ENCODE peak calls at places on chromosomes 2 and 18, in eight cellular contexts. One of them, this sample, is unnamed.

GRCh38 chr2:196274387-196274809 is 103.0 kb upstream of the STK17B start:
- DNase-seq in NB4: peak; percentile 42
- DNase-seq in cerebellar cortex: peak; percentile 50
- DNase-seq in AG10803: peak; percentile 55
- DNase-seq in HS-5: no peak
- DNase-seq in LoVo: peak; percentile 42
- DNase-seq in ovary: no peak
- DNase-seq in T-helper 2 cell: no peak
- DNase-seq in this sample: no peak

GRCh38 chr2:53516650-53517049 is 251.0 kb upstream of the CHAC2 start:
- DNase-seq in NB4: no peak
- DNase-seq in cerebellar cortex: no peak
- DNase-seq in AG10803: no peak
- DNase-seq in HS-5: no peak
- DNase-seq in LoVo: no peak
- DNase-seq in ovary: no peak
- DNase-seq in T-helper 2 cell: no peak
- DNase-seq in this sample: no peak

GRCh38 chr2:36287363-36288275 is 68.0 kb upstream of the CRIM1 start:
- DNase-seq in NB4: no peak
- DNase-seq in cerebellar cortex: no peak
- DNase-seq in AG10803: no peak
- DNase-seq in HS-5: peak; percentile 10
- DNase-seq in LoVo: no peak
- DNase-seq in ovary: no peak
- DNase-seq in T-helper 2 cell: no peak
- DNase-seq in this sample: no peak

GRCh38 chr18:36419913-36420531 is 122.5 kb downstream of the FHOD3 start:
- DNase-seq in NB4: peak; percentile 27
- DNase-seq in cerebellar cortex: no peak
- DNase-seq in AG10803: peak; percentile 59
- DNase-seq in HS-5: no peak
- DNase-seq in LoVo: peak; percentile 18
- DNase-seq in ovary: no peak
- DNase-seq in T-helper 2 cell: no peak
- DNase-seq in this sample: no peak

GRCh38 chr2:74267068-74267467 is 68.7 kb downstream of the MTHFD2 start:
- DNase-seq in NB4: peak; percentile 37
- DNase-seq in cerebellar cortex: peak; percentile 19
- DNase-seq in AG10803: no peak
- DNase-seq in HS-5: no peak
- DNase-seq in LoVo: peak; percentile 58
- DNase-seq in ovary: no peak
- DNase-seq in T-helper 2 cell: peak; percentile 12
- DNase-seq in this sample: no peak

GRCh38 chr2:116754371-116755101 is 1060.0 kb upstream of the DDX18 start:
- DNase-seq in NB4: no peak
- DNase-seq in cerebellar cortex: no peak
- DNase-seq in AG10803: no peak
- DNase-seq in HS-5: no peak
- DNase-seq in LoVo: no peak
- DNase-seq in ovary: no peak
- DNase-seq in T-helper 2 cell: no peak
- DNase-seq in this sample: peak; percentile 18

GRCh38 chr2:144519934-144520717 is at the start of gene ZEB2:
- DNase-seq in NB4: peak; percentile 93
- DNase-seq in cerebellar cortex: no peak
- DNase-seq in AG10803: peak; percentile 90
- DNase-seq in HS-5: peak; percentile 78
- DNase-seq in LoVo: no peak
- DNase-seq in ovary: peak; percentile 75
- DNase-seq in T-helper 2 cell: no peak
- DNase-seq in this sample: peak; percentile 55

GRCh38 chr2:138373993-138374408 is 127.6 kb upstream of the SPOPL start:
- DNase-seq in NB4: peak; percentile 36
- DNase-seq in cerebellar cortex: peak; percentile 37
- DNase-seq in AG10803: peak; percentile 60
- DNase-seq in HS-5: peak; percentile 18
- DNase-seq in LoVo: peak; percentile 43
- DNase-seq in ovary: no peak
- DNase-seq in T-helper 2 cell: no peak
- DNase-seq in this sample: peak; percentile 13

GRCh38 chr2:118013221-118013723 is 598 bp downstream of the CCDC93 start:
- DNase-seq in NB4: peak; percentile 64
- DNase-seq in cerebellar cortex: peak; percentile 4
- DNase-seq in AG10803: peak; percentile 25
- DNase-seq in HS-5: no peak
- DNase-seq in LoVo: peak; percentile 35
- DNase-seq in ovary: peak; percentile 66
- DNase-seq in T-helper 2 cell: peak; percentile 10
- DNase-seq in this sample: peak; percentile 67

GRCh38 chr2:60446413-60447358 is 106.8 kb downstream of the BCL11A start:
- DNase-seq in NB4: no peak
- DNase-seq in cerebellar cortex: no peak
- DNase-seq in AG10803: no peak
- DNase-seq in HS-5: no peak
- DNase-seq in LoVo: no peak
- DNase-seq in ovary: no peak
- DNase-seq in T-helper 2 cell: no peak
- DNase-seq in this sample: no peak

GRCh38 chr2:208269091-208269490 is 3.0 kb downstream of the PIKFYVE start:
- DNase-seq in NB4: peak; percentile 55
- DNase-seq in cerebellar cortex: no peak
- DNase-seq in AG10803: no peak
- DNase-seq in HS-5: no peak
- DNase-seq in LoVo: no peak
- DNase-seq in ovary: no peak
- DNase-seq in T-helper 2 cell: no peak
- DNase-seq in this sample: no peak

This sample was measured in nephron progenitor cell.